ENCODE peak calls at places on chromosomes 16 and 17, in seven cellular contexts. D is dorsolateral prefrontal cortex; K is CD8-positive, alpha-beta T cell; S is NT2/D1; T is CD8-positive, alpha-beta memory T cell; X is mesendoderm; I is choroid plexus epithelial cell. J is an unnamed sample.

GRCh38 chr17:73591278-73592078 is 52.8 kb downstream of the SDK2 start:
- DNase-seq in K (peak), X (no peak), S (no peak), I (no peak), T (peak), D (no peak), J (peak)

GRCh38 chr17:49290690-49291326 is 60.2 kb upstream of the PHOSPHO1 start:
- DNase-seq in X (peak), I (peak), K (no peak), T (no peak), D (no peak), S (no peak), J (no peak)

GRCh38 chr16:70399951-70400350 is 38.9 kb downstream of the ST3GAL2 start:
- DNase-seq in D (no peak), I (no peak), S (no peak), K (no peak), T (no peak), X (no peak), J (no peak)

GRCh38 chr17:38591759-38592241 is 14.0 kb downstream of the SRCIN1 start:
- DNase-seq in S (no peak), T (no peak), I (peak), D (no peak), X (no peak), K (no peak), J (peak)

GRCh38 chr16:57039148-57039812 is 49.9 kb downstream of the NLRC5 start:
- DNase-seq in S (no peak), K (peak), D (no peak), I (peak), X (no peak), T (peak), J (peak)

GRCh38 chr17:77440571-77440981 is 299.8 kb downstream of the SEC14L1 start:
- DNase-seq in K (peak), X (no peak), D (no peak), I (no peak), T (no peak), S (no peak), J (no peak)

GRCh38 chr16:58011652-58012051 is 10.4 kb downstream of the USB1 start:
- DNase-seq in X (peak), T (peak), K (no peak), I (peak), D (no peak), S (no peak), J (no peak)

GRCh38 chr17:78300962-78301820 is 58.7 kb downstream of the SOCS3 start:
- DNase-seq in D (no peak), K (no peak), S (no peak), I (no peak), X (no peak), T (no peak), J (no peak)

GRCh38 chr17:2362416-2362815 is 25.1 kb downstream of the SGSM2 start:
- DNase-seq in D (no peak), X (no peak), S (no peak), K (no peak), I (no peak), T (no peak), J (no peak)

GRCh38 chr17:50211249-50212120 is 10.1 kb upstream of the COL1A1 start:
- DNase-seq in T (no peak), S (no peak), X (peak), D (no peak), I (no peak), K (no peak), J (no peak)

DNA sequence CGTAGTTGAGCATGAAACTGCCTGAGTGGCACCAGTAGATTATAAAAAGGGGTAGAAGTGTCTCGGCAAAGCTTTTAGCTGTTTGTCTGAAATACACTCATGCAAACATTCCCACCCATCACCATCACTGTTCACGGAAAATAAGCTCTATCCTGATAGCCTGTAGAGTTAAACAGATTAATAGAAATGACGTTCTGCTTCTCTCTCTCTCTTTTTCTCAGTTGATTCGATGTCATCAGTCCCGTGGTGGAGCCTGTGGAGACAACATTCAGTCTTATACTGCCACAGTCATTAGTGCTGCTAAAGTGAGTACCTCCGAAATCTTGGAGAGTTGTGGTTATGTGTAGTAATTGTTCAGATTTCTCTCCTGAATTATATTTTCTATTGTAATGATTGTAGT is 224.7 kb downstream of the BCAS3 start:
- DNase-seq in I (no peak), S (no peak), T (no peak), K (no peak), D (no peak), X (no peak), J (no peak)
- H3K4me3 ChIP-seq in I (no peak), S (no peak), T (no peak), K (no peak), D (no peak), X (no peak), J (no peak)

DNA sequence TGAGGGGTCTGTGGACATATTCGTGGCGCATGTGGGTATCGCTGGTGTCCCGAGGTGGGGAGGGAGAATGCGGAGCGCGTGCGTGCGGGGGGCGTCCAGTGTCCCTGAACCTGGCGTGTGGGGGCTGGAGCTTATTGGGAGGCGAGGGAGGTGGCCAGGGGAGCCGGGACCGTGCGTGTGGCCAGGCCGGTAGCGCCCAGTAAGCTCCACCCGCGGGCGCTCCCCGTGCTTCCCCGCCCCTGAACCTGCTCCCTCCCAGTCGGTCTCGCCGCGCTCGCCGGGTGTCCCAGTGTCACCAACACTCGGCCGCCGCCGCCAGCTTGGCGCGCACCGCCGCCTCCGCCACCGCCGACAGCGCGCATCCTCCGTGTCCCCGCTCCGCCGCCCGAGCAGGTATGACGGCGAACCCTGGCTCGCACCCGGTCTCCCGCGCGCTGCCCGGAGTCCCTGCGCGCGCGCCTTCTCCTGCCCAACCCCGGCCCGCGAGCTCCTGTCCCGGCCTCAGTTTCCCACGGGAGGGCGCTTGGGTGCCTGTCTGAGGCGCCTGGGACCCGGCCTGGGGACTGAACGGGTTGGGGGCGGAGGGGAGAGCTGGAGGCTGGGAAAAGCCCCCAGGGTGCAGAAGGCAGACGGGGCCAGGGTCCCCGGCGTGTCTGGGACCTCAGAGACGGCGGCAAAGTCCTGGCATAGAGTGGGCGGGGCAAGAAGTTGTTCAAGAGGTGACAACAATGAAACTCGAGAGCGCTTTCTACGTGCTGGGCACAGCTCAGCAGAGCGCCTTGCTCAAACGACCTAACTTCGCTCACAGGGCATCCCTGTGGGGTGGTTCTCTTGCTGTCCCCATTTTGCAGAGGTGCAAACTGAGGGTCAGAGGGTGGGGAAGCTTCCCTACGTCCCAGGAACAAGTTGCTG is at the start of gene SCNN1B:
- DNase-seq in I (no peak), T (no peak), S (no peak), D (no peak), X (peak), K (no peak), J (no peak)
- H3K4me3 ChIP-seq in I (no peak), T (no peak), S (peak), D (peak), X (no peak), K (no peak), J (no peak)

DNA sequence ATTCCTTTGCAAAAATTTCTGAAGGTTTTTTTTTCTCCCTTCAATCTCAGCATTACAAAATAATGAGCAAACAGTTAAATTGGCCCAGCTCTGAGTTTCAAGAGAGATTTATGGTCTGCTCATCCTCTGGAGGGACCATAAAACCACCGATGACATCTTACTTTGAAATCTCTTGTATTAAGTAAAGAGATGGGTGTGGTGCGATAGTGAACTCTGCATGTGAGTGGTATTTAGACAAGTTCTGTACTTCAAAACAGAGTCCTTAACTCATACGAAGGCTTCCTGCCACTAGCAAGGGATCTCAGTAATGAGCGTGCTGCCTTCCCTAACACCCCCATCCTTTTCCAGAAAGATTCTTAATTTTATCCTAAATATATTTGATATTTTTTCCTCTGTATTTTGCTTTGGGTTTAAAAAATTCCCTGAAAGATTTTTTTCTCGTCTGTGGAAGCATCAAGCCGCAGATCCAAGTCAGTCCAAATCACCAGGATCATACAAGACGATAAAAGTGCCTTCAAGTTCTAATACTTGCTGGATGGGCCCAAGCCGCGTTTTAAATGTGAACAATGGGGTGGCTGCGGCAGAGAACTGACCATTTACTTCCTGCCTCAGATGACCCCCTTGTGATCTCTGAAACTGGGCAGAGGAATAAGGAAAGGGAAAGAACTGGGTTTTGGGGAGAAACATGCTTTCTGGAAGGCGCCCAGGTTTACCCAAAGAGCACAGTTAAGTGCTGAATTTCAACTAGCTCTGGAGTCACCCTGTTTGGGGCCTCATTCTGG is 1.9 kb downstream of the FAM20A start:
- DNase-seq in K (no peak), X (no peak), D (no peak), I (no peak), S (no peak), T (no peak), J (no peak)
- H3K4me3 ChIP-seq in K (no peak), X (peak), D (peak), I (no peak), S (peak), T (no peak), J (no peak)

GRCh38 chr17:83083368-83084201 is 4.2 kb downstream of the METRNL start:
- DNase-seq in T (peak), D (no peak), I (peak), S (peak), K (peak), X (peak), J (peak)

GRCh38 chr17:83082899-83083367 is 3.5 kb downstream of the METRNL start:
- DNase-seq in S (no peak), I (no peak), X (peak), K (no peak), D (no peak), T (no peak), J (no peak)

GRCh38 chr17:83080641-83081560 is 1.5 kb downstream of the METRNL start:
- DNase-seq in X (no peak), S (no peak), D (no peak), I (peak), K (peak), T (peak), J (peak)

GRCh38 chr17:83081561-83082201 is 2.3 kb downstream of the METRNL start:
- DNase-seq in X (no peak), K (peak), S (no peak), I (no peak), T (peak), D (no peak), J (peak)

DNA sequence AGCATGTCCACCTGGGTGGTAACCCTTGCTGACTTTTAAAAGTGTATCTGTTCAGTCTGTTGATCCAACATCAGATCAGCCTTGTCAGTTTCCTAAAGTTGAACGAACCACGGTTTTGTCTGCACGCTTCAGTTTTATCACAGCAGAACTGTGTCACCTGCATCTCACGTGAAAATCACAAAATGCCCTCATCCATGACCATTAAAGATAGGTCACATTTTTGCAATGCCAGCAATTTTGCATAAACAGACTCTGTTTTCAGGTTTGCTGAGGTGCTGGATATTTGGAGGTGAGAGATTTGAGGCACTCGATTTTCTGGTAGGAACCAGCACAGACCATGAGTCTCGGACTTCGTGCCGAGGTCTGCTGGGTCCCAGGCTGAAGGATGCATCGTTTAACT is 3.0 kb downstream of the METRNL start:
- DNase-seq in X (no peak), K (no peak), I (no peak), D (no peak), S (no peak), T (no peak), J (no peak)
- H3K4me3 ChIP-seq in X (no peak), K (no peak), I (no peak), D (no peak), S (no peak), T (no peak), J (no peak)

GRCh38 chr17:44559288-44560249 is 2.3 kb downstream of the FZD2 start:
- DNase-seq in X (no peak), D (no peak), K (no peak), I (no peak), S (no peak), T (no peak), J (no peak)

GRCh38 chr17:44556854-44557606 is at the start of gene FZD2:
- DNase-seq in D (peak), T (peak), S (peak), K (peak), X (peak), I (peak), J (peak)

GRCh38 chr17:44557653-44558285 is 485 bp downstream of the FZD2 start:
- DNase-seq in I (peak), K (peak), T (peak), S (no peak), X (peak), D (no peak), J (peak)

GRCh38 chr17:44556114-44556853 is 1.0 kb upstream of the FZD2 start:
- DNase-seq in I (peak), S (peak), T (no peak), D (no peak), X (peak), K (peak), J (peak)

DNA sequence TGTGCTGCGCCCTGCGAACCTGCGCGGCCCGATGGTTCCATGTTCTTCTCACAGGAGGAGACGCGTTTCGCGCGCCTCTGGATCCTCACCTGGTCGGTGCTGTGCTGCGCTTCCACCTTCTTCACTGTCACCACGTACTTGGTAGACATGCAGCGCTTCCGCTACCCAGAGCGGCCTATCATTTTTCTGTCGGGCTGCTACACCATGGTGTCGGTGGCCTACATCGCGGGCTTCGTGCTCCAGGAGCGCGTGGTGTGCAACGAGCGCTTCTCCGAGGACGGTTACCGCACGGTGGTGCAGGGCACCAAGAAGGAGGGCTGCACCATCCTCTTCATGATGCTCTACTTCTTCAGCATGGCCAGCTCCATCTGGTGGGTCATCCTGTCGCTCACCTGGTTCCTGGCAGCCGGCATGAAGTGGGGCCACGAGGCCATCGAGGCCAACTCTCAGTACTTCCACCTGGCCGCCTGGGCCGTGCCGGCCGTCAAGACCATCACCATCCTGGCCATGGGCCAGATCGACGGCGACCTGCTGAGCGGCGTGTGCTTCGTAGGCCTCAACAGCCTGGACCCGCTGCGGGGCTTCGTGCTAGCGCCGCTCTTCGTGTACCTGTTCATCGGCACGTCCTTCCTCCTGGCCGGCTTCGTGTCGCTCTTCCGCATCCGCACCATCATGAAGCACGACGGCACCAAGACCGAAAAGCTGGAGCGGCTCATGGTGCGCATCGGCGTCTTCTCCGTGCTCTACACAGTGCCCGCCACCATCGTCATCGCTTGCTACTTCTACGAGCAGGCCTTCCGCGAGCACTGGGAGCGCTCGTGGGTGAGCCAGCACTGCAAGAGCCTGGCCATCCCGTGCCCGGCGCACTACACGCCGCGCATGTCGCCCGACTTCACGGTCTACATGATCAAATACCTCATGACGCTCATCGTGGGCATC is 1.3 kb downstream of the FZD2 start:
- DNase-seq in S (no peak), K (no peak), D (no peak), X (peak), T (no peak), I (peak), J (no peak)
- H3K4me3 ChIP-seq in S (peak), K (no peak), D (peak), X (peak), T (no peak), I (peak), J (no peak)

GRCh38 chr16:29107299-29107698 is 122.4 kb downstream of the LAT start:
- DNase-seq in X (peak), I (no peak), S (no peak), D (no peak), T (no peak), K (no peak), J (no peak)
- H3K4me3 ChIP-seq in X (no peak), I (no peak), S (peak), D (no peak), T (no peak), K (no peak), J (no peak)

GRCh38 chr17:45780921-45781320 is 3.2 kb upstream of the CRHR1 start:
- DNase-seq in D (no peak), S (no peak), I (no peak), T (no peak), K (no peak), X (no peak), J (no peak)

GRCh38 chr17:45784583-45785372 is 658 bp downstream of the CRHR1 start:
- DNase-seq in K (peak), S (no peak), T (no peak), I (no peak), X (peak), D (no peak), J (peak)

GRCh38 chr17:45783593-45784292 is 377 bp upstream of the CRHR1 start:
- DNase-seq in T (no peak), K (no peak), D (no peak), S (no peak), X (peak), I (no peak), J (no peak)

GRCh38 chr17:45784293-45784582 is at the start of gene CRHR1:
- DNase-seq in I (no peak), S (no peak), D (no peak), K (no peak), X (no peak), T (no peak), J (no peak)

GRCh38 chr17:45782889-45783592 is 1.1 kb upstream of the CRHR1 start:
- DNase-seq in X (peak), T (no peak), D (no peak), I (no peak), K (no peak), S (no peak), J (peak)
- H3K4me3 ChIP-seq in X (no peak), T (no peak), D (peak), I (no peak), K (peak), S (peak), J (no peak)

DNA sequence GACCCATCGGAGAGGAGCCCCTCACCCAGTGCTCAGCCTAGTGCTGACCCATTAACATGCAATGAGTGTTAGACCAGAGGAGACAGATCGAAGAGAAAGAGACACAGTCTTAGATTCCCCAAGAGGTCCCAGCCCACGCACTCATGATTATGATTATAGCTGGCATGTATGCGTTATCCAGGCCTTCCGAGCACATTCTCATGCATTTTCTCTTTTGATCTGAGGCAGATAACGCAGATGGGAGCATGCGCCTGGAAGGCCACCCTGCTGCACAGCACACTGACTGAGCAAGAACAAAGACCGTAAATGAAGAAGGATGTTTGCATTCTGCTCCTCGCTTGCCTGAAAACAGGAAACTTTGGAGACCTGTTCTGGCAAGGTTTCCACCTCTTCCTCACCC is 232.7 kb downstream of the SOX9 start:
- DNase-seq in K (no peak), D (no peak), S (no peak), X (no peak), I (no peak), T (no peak), J (no peak)
- H3K4me3 ChIP-seq in K (no peak), D (peak), S (no peak), X (no peak), I (no peak), T (no peak), J (no peak)